ENCODE peak calls at places on chromosomes 1 and 21, in four cellular contexts. C is mesendoderm, X is small intestine, V is Peyer's patch. K is an unnamed sample.
A peak's percentile ranks its signal among the peaks of the same experiment; 100 is the strongest.

GRCh38 chr1:245856944-245857531 is 650.0 kb downstream of the SMYD3 start:
- DNase-seq in C (peak; percentile 57), X (no peak), V (no peak), K (no peak)

GRCh38 chr1:160522622-160523345 is at the start of gene SLAMF6:
- DNase-seq in C (no peak), X (peak; percentile 34), V (peak; percentile 56), K (no peak)

GRCh38 chr1:6730473-6730872 is 28.9 kb upstream of the DNAJC11 start:
- DNase-seq in C (no peak), X (no peak), V (no peak), K (no peak)

GRCh38 chr1:209207126-209207700 is 376.3 kb upstream of the CAMK1G start:
- DNase-seq in C (no peak), X (no peak), V (no peak), K (no peak)

GRCh38 chr1:207876129-207876528 is 34.8 kb downstream of the CD34 start:
- DNase-seq in C (no peak), X (no peak), V (peak; percentile 31), K (no peak)

GRCh38 chr1:225855503-225856285 is 26.5 kb downstream of the TMEM63A start:
- DNase-seq in C (no peak), X (no peak), V (no peak), K (no peak)

GRCh38 chr1:116538527-116538926 is 32.3 kb downstream of the CD58 start:
- DNase-seq in C (no peak), X (peak; percentile 85), V (no peak), K (no peak)

GRCh38 chr1:21741206-21741605 is 41.7 kb downstream of the USP48 start:
- DNase-seq in C (no peak), X (no peak), V (no peak), K (no peak)

GRCh38 chr21:37435120-37435519 is 68.5 kb downstream of the DYRK1A start:
- DNase-seq in C (peak; percentile 97), X (peak; percentile 82), V (peak; percentile 33), K (peak; percentile 27)

GRCh38 chr1:192476802-192477298 is 98.7 kb upstream of the RGS1 start:
- DNase-seq in C (no peak), X (no peak), V (no peak), K (no peak)

GRCh38 chr1:193799948-193800690 is 613.7 kb upstream of the B3GALT2 start:
- DNase-seq in C (peak; percentile 3), X (no peak), V (no peak), K (no peak)

GRCh38 chr1:17696417-17697301 is 58.5 kb upstream of the ACTL8 start:
- DNase-seq in C (peak; percentile 84), X (peak; percentile 10), V (no peak), K (no peak)

GRCh38 chr21:25639922-25640670 is 1.0 kb downstream of the JAM2 start:
- DNase-seq in C (peak; percentile 41), X (no peak), V (peak; percentile 31), K (no peak)

GRCh38 chr1:23646086-23646485 is 45.5 kb upstream of the RPL11 start:
- DNase-seq in C (peak; percentile 72), X (no peak), V (no peak), K (no peak)

GRCh38 chr21:38990424-38990794 is 184.7 kb downstream of the ETS2 start:
- DNase-seq in C (no peak), X (no peak), V (no peak), K (no peak)

GRCh38 chr21:45320991-45321656 is 33.4 kb upstream of the POFUT2 start:
- DNase-seq in C (no peak), X (no peak), V (no peak), K (no peak)

GRCh38 chr1:172870901-172871606 is 179.7 kb downstream of the TNFSF18 start:
- DNase-seq in C (no peak), X (peak; percentile 75), V (no peak), K (no peak)

GRCh38 chr1:61125895-61126294 is 43.5 kb downstream of the NFIA start:
- DNase-seq in C (no peak), X (no peak), V (no peak), K (no peak)

GRCh38 chr1:221630236-221630635 is 111.7 kb downstream of the DUSP10 start:
- DNase-seq in C (peak; percentile 61), X (no peak), V (no peak), K (no peak)

GRCh38 chr1:113744114-113744513 is 15.2 kb downstream of the PHTF1 start:
- DNase-seq in C (no peak), X (no peak), V (no peak), K (no peak)

GRCh38 chr1:22876359-22877111 is 96.1 kb downstream of the LACTBL1 start:
- DNase-seq in C (no peak), X (no peak), V (no peak), K (no peak)

DNA sequence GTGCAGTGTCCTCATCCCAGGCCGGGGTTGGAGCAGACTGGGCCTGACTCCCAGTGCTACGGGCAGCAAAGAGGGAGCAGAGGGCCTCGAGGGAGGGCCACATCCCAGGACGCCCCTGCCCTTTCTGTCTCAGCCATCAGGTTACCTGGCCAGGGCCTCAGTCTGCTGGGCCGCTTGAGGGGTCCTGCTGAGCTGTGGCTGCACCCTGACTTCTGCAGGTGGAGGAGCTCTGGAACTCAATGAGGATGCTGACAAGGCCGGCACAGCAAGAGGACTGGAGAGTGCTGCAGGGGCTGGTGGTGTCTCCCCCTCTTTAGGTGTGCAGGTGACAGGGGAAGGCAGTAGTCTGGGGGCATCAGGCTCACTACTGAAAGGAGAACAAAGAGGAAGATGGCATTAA is 3.3 kb downstream of the ZNF692 start:
- DNase-seq in C (no peak), X (no peak), V (no peak), K (no peak)
- H3K36me3 ChIP-seq in C (no peaks in the 10 kb centered on the region), X (no peaks in the 10 kb centered on the region), V (no peaks in the 10 kb centered on the region), K (no peaks in the 10 kb centered on the region)

GRCh38 chr1:8135250-8135649 is 109.1 kb upstream of the ERRFI1 start:
- DNase-seq in C (no peak), X (no peak), V (no peak), K (no peak)

GRCh38 chr1:8133190-8133589 is 107.1 kb upstream of the ERRFI1 start:
- DNase-seq in C (peak; percentile 38), X (no peak), V (no peak), K (no peak)

GRCh38 chr1:8134546-8135235 is 108.6 kb upstream of the ERRFI1 start:
- DNase-seq in C (no peak), X (no peak), V (no peak), K (no peak)

GRCh38 chr1:8136766-8137165 is 110.7 kb upstream of the ERRFI1 start:
- DNase-seq in C (no peak), X (no peak), V (no peak), K (no peak)

DNA sequence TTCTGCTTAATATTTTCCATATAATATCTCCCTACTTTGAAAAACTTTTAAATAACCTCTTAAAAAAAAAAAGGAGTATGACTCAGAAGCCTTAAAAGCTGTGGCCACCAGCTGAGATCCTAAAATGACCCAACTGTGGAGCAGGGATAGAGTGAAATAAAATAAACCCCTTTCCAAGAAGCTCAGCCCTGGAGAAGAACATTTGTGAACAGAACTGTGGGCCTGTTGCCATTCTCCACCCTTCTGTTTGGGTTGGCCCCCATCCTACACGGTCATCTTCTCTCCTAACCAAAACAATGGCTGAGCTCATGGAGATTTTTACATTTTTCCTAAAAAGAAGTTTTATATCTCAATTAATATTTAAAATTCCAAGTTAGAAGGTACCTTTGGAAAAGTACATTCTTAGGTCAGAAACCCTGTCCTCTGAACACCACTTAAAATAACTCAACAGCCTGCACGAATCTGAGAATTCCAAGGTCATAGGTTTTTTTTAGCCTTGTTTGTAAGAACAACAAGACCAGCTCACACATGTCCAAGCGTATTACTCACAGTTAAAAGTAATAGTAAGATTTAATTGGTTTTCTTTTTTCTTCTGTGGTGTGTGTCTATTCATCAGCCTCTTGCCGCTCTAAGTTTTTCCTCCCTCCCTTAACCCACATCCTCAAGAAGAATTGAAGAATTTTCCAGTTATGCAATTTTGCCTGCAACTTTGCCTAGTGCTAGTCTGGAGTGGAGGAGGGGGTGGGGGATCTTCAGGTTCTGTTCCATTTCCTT is 107.7 kb upstream of the ERRFI1 start:
- DNase-seq in C (no peak), X (no peak), V (no peak), K (no peak)
- H3K27ac ChIP-seq in C (no peak overlapping the region), X (peak overlapping the region; percentile 86), V (peak overlapping the region; percentile 87), K (no peak overlapping the region)

GRCh38 chr1:93690921-93691789 is 9.5 kb upstream of the BCAR3 start:
- DNase-seq in C (peak; percentile 45), X (peak; percentile 74), V (no peak), K (no peak)
- H3K4me1 ChIP-seq in C (peaks cover 10% of the 10 kb centered on the region), X (peaks cover 7% of the 10 kb centered on the region), V (peaks cover 25% of the 10 kb centered on the region), K (no peaks in the 10 kb centered on the region)

GRCh38 chr1:3837200-3837599 is 19.8 kb downstream of the CEP104 start:
- DNase-seq in C (no peak), X (no peak), V (no peak), K (no peak)

GRCh38 chr1:3837685-3838084 is 19.3 kb downstream of the CEP104 start:
- DNase-seq in C (no peak), X (no peak), V (no peak), K (no peak)

GRCh38 chr1:3836421-3836820 is 20.6 kb downstream of the CEP104 start:
- DNase-seq in C (no peak), X (no peak), V (no peak), K (no peak)

GRCh38 chr1:3831689-3832088 is 25.3 kb downstream of the CEP104 start:
- DNase-seq in C (no peak), X (no peak), V (no peak), K (no peak)

DNA sequence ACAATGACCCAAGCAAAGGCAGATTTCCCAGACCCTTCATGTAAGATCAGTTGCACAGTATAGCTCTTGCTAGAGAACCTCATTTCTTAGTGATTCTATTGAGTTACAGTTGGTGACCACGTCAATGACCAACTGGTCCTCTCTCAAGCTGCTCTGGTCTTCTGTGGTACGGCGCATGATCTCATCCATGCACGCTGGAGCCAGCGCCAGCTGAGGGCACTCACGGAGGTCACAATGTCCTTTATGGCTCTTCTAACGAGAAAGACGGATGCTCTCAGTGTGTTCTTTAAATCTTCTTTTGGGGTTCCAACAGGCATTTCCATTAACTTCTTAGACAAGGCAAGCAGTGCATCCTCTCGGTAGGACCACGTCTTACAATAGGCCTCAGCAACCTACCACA is 22.3 kb downstream of the CEP104 start:
- DNase-seq in C (no peak), X (no peak), V (no peak), K (no peak)
- H3K36me3 ChIP-seq in C (peaks cover 6% of the 10 kb centered on the region), X (peaks cover 6% of the 10 kb centered on the region), V (no peaks in the 10 kb centered on the region), K (peaks cover 59% of the 10 kb centered on the region)

DNA sequence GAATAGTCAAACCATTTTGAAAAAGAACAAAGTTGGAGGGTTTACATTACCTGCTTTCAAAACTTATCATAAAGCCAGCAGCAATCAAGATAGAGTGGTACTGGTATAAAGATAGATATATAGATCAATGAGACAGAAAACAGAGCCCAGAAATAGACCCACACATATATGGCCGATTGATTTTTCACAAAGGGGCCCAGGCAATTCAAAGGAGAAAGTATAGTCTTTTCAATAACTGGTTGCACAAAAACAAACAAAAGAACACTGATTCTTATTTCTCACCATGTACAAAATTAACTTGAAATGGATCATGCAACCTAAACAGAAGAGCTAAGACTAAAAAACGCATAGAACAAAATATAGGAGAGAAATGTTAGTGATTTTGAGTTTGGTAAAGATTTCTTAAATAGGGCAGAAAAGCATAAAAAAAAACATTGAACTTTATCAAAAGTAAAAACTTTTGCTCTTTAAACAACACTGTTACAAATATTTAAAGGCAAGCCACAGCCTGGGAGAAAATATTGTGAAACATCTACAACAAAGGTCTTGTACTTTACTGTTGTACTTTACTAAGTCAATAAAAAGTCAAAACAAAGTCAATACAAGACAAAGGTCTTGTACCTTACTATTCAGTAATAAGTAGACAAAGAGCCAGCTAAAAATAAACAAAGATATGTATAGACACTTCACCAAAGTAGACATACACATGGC is 50.2 kb downstream of the ST3GAL3 start:
- DNase-seq in C (no peak), X (peak; percentile 35), V (no peak), K (no peak)
- H3K27ac ChIP-seq in C (no peak overlapping the region), X (no peak overlapping the region), V (no peak overlapping the region), K (no peak overlapping the region)